ENCODE peak calls at places on chromosome 18, in four cellular contexts. X is OCI-LY7, B is cardiac muscle cell, U is WERI-Rb-1. Q is an unnamed sample.

GRCh38 chr18:286515-287310 is 18.9 kb upstream of the THOC1 start:
- DNase-seq in B (peak), X (no peak), U (peak), Q (no peak)

GRCh38 chr18:3903341-3903740 is 453.4 kb downstream of the TGIF1 start:
- DNase-seq in U (no peak), X (no peak), B (peak), Q (no peak)

GRCh38 chr18:8507361-8507760 is 101.9 kb upstream of the RAB12 start:
- DNase-seq in B (peak), X (peak), U (peak), Q (no peak)

GRCh38 chr18:44693030-44693784 is 12.5 kb downstream of the SETBP1 start:
- DNase-seq in U (no peak), X (no peak), B (no peak), Q (no peak)

GRCh38 chr18:45335644-45336043 is 279.6 kb upstream of the SLC14A2 start:
- DNase-seq in X (no peak), B (no peak), U (no peak), Q (no peak)

GRCh38 chr18:74856967-74857366 is 259.3 kb downstream of the ZNF407 start:
- DNase-seq in X (no peak), U (peak), B (no peak), Q (no peak)

GRCh38 chr18:37412757-37413156 is 152.8 kb downstream of the CELF4 start:
- DNase-seq in X (no peak), B (no peak), U (no peak), Q (no peak)

GRCh38 chr18:50602466-50602865 is 42.6 kb downstream of the MAPK4 start:
- DNase-seq in B (peak), U (no peak), X (no peak), Q (no peak)

GRCh38 chr18:71707400-71707799 is 836.7 kb downstream of the CBLN2 start:
- DNase-seq in B (no peak), X (no peak), U (no peak), Q (no peak)

GRCh38 chr18:10147199-10147598 is 233.4 kb downstream of the VAPA start:
- DNase-seq in X (no peak), B (no peak), U (no peak), Q (no peak)

GRCh38 chr18:38801640-38802039 is 1236.0 kb upstream of the CELF4 start:
- DNase-seq in B (no peak), X (no peak), U (peak), Q (no peak)

GRCh38 chr18:40821596-40822243 is 1133.3 kb upstream of the PIK3C3 start:
- DNase-seq in U (peak), B (no peak), X (no peak), Q (no peak)

GRCh38 chr18:11091746-11092145 is 57.6 kb downstream of the PIEZO2 start:
- DNase-seq in U (no peak), X (no peak), B (no peak), Q (no peak)

GRCh38 chr18:28459587-28459986 is 282.7 kb upstream of the CDH2 start:
- DNase-seq in B (peak), X (no peak), U (no peak), Q (no peak)

GRCh38 chr18:79789901-79790885 is 7.5 kb upstream of the KCNG2 start:
- DNase-seq in X (no peak), B (no peak), U (no peak), Q (no peak)

GRCh38 chr18:70295633-70296188 is 6.9 kb downstream of the SOCS6 start:
- DNase-seq in U (no peak), X (no peak), B (no peak), Q (no peak)

GRCh38 chr18:79631096-79631507 is 48.5 kb upstream of the CTDP1 start:
- DNase-seq in B (no peak), X (no peak), U (peak), Q (no peak)

GRCh38 chr18:74945774-74946545 is 263.0 kb downstream of the PTGR3 start:
- DNase-seq in B (peak), X (no peak), U (no peak), Q (no peak)

GRCh38 chr18:21000667-21001066 is 110.9 kb downstream of the ROCK1 start:
- DNase-seq in U (no peak), X (no peak), B (peak), Q (no peak)

GRCh38 chr18:21004721-21005120 is 106.9 kb downstream of the ROCK1 start:
- DNase-seq in X (no peak), U (no peak), B (peak), Q (no peak)
- H3K4me3 ChIP-seq in X (no peak), U (no peak), B (no peak), Q (no peak)

GRCh38 chr18:48750485-48751175 is 200.1 kb downstream of the SMAD7 start:
- DNase-seq in U (no peak), X (no peak), B (peak), Q (no peak)
- H3K4me3 ChIP-seq in U (no peak), X (no peak), B (no peak), Q (no peak)

GRCh38 chr18:23484783-23485182 is 18.5 kb upstream of the RMC1 start:
- DNase-seq in U (no peak), X (no peak), B (no peak), Q (no peak)

GRCh38 chr18:23493654-23494053 is 9.7 kb upstream of the RMC1 start:
- DNase-seq in B (no peak), U (peak), X (no peak), Q (no peak)

GRCh38 chr18:23485386-23485785 is 17.9 kb upstream of the RMC1 start:
- DNase-seq in B (no peak), U (no peak), X (no peak), Q (no peak)

DNA sequence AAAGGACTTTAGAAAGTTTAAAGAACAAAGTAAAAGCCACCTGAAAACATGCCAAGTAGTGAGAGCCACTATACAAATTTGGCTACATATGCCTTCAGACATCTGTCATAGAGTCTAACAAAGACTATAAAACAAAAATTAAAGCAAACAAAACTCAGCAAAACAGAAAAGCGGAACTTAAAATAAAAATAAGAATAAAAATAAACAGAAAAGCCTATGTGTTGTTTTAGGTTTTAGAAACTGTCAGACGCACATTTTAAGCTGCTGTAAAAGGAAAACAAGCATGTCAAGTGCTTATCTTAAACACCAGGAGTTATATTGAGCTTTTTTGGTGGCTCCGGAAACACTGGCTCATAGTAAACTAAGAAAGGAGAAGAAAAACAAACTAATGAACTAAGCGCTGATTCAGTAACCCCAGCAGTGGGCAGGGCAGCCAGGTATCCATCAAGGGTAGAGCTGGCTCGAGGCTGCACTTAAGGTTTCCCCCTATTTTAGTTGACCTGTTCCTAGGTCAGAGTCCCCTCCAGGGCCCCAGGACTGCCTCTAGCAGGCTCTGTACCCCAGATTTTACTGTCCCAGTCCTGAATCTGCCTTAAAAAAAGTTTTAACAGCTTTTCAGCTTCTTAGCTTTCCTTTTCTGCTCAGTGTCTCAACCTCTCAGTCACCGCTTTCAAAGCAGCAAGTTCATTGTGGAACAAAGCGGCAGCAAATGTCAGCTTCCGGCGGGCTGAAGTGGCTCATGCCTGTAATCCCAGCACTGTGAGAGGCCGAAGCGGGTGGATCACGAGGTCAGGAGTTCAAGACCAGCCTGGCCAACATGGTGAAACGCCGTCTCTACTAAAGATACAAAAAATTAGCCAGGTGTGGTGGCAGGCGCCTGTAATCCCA is 15.3 kb upstream of the RMC1 start:
- DNase-seq in X (peak), B (peak), U (no peak), Q (no peak)
- H3K4me3 ChIP-seq in X (peak), B (no peak), U (no peak), Q (no peak)

DNA sequence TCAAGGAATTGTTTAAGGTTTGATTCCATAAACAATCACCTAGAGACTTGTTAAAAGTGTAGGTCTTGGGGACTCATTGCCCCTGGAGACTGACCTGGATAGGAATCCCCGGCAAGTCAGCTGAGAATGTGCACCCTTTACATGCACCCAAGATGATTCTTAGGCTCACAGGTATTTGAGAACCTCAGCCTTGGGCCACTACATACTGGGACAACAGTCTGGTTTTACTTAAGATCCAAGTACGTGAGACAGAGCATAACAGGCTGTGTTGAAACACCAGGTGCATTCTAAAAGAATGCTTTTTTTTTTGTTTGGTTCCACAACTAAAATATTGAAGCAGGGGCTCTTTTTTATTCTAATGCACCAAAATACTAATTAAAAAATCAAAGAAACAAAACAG is 215.8 kb downstream of the TMX3 start:
- DNase-seq in U (no peak), X (no peak), B (no peak), Q (no peak)
- H3K4me3 ChIP-seq in U (no peak), X (no peak), B (no peak), Q (no peak)

GRCh38 chr18:58349650-58350049 is 279.2 kb downstream of the ALPK2 start:
- DNase-seq in B (no peak), U (no peak), X (no peak), Q (no peak)

GRCh38 chr18:58348517-58348916 is 280.4 kb downstream of the ALPK2 start:
- DNase-seq in U (no peak), B (no peak), X (no peak), Q (no peak)

GRCh38 chr18:58347135-58347534 is 281.8 kb downstream of the ALPK2 start:
- DNase-seq in B (no peak), X (no peak), U (no peak), Q (no peak)

GRCh38 chr18:58350526-58350925 is 278.4 kb downstream of the ALPK2 start:
- DNase-seq in X (no peak), B (no peak), U (no peak), Q (no peak)

DNA sequence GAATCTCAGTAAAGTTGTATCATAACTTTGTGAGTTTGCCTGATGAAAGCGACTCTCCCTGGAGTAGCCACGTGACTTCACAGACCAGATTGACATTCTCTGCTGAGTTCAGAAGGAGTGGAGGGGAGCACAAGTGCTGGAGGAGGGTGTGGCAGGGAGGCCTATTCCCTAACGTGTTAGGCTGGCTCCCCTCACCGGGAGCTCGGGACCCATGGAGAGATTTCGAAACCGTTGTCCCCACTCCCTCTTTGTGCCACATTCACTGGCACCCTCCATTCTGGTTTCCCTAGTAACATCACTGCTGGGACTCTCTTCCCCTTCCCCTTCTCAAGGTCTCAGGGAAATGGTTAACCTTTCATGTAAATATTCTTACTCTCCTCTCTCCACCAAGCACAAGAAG is 279.9 kb downstream of the ALPK2 start:
- DNase-seq in U (no peak), B (no peak), X (no peak), Q (no peak)
- H3K4me3 ChIP-seq in U (no peak), B (no peak), X (no peak), Q (no peak)

GRCh38 chr18:57832730-57833129 is 29.6 kb upstream of the ATP8B1 start:
- DNase-seq in X (no peak), U (no peak), B (no peak), Q (no peak)
- H3K4me3 ChIP-seq in X (no peak), U (no peak), B (no peak), Q (no peak)

DNA sequence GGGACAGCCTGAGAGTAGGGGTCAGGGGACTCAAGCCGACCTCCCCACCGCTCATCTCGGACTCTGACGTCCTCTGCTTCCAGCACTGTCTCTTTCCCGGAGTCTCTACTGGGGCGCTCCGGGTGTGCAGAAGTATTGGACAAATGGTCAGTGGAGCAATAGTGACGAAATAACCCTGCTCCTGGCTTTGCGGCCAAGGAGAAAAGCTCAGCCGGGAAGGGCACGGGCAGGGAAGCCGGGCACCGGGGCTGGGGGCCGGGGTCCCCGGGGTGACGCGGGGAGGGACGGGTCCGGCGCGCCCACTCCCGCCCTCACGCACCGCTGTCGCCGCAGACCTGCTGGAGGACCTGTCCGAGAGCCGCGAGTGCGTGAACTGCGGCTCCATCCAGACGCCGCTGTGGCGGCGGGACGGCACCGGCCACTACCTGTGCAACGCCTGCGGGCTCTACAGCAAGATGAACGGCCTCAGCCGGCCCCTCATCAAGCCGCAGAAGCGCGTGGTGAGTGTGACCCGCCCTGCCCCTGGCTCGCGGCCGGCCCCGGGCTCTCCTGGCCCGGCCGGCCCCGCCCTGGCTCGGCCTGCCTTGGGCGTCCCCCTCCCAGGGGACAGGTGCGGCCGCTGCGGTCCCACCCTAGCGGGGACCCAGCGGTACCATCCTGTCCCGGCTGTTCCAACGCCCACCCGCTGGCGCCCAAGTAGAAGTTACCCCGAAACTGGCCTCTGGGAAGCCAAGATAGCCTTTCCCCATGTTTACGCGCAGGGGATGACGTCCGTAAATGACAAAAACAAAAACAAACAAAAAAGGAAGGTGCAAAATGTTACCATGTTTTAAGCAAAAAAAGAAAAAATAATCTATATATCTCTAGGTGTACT is 7.5 kb downstream of the GATA6 start:
- DNase-seq in B (peak), X (no peak), U (no peak), Q (no peak)
- H3K4me3 ChIP-seq in B (peak), X (no peak), U (no peak), Q (no peak)

GRCh38 chr18:58662118-58662517 is 9.1 kb upstream of the MALT1 start:
- DNase-seq in U (no peak), B (no peak), X (no peak), Q (no peak)
- H3K4me3 ChIP-seq in U (no peak), B (no peak), X (no peak), Q (no peak)

Q was measured in HL-60.